ENCODE peak calls at places on chromosomes 2 and 18, in six cellular contexts. Y, Q, U, I, G and T are unnamed samples.

GRCh38 chr2:102313025-102313424 is 1.7 kb downstream of the IL1RL1 start:
- DNase-seq in Y (no peak), Q (no peak), U (peak), I (peak), G (peak), T (no peak)

GRCh38 chr2:206805922-206806607 is 40.7 kb downstream of the FASTKD2 start:
- DNase-seq in Y (no peak), Q (no peak), U (no peak), I (no peak), G (no peak), T (no peak)

GRCh38 chr18:13201315-13201714 is 17.2 kb upstream of the LDLRAD4 start:
- DNase-seq in Y (no peak), Q (no peak), U (no peak), I (no peak), G (no peak), T (no peak)

GRCh38 chr2:130380096-130380934 is 24.5 kb downstream of the PTPN18 start:
- DNase-seq in Y (no peak), Q (no peak), U (peak), I (no peak), G (peak), T (no peak)

GRCh38 chr18:37207343-37207742 is 358.3 kb downstream of the CELF4 start:
- DNase-seq in Y (no peak), Q (no peak), U (no peak), I (no peak), G (no peak), T (no peak)

GRCh38 chr18:76213996-76214395 is 281.0 kb downstream of the ZNF516 start:
- DNase-seq in Y (no peak), Q (no peak), U (no peak), I (no peak), G (no peak), T (no peak)

GRCh38 chr2:128577141-128577930 is 258.7 kb upstream of the HS6ST1 start:
- DNase-seq in Y (no peak), Q (peak), U (no peak), I (no peak), G (no peak), T (no peak)

GRCh38 chr18:3140342-3140741 is 79.4 kb downstream of the MYOM1 start:
- DNase-seq in Y (no peak), Q (no peak), U (no peak), I (no peak), G (no peak), T (no peak)

GRCh38 chr2:217338306-217338916 is 478.5 kb upstream of the TNP1 start:
- DNase-seq in Y (no peak), Q (no peak), U (peak), I (peak), G (peak), T (peak)

GRCh38 chr2:219477815-219478214 is 20.9 kb upstream of the GMPPA start:
- DNase-seq in Y (no peak), Q (no peak), U (no peak), I (no peak), G (no peak), T (no peak)

GRCh38 chr2:44786818-44787214 is 154.7 kb upstream of the SIX3 start:
- DNase-seq in Y (no peak), Q (no peak), U (no peak), I (no peak), G (no peak), T (no peak)

GRCh38 chr2:234881413-234882241 is 70.2 kb upstream of the SH3BP4 start:
- DNase-seq in Y (no peak), Q (peak), U (peak), I (peak), G (peak), T (peak)

GRCh38 chr2:99811544-99811943 is 321.7 kb upstream of the REV1 start:
- DNase-seq in Y (no peak), Q (no peak), U (peak), I (peak), G (peak), T (no peak)

GRCh38 chr2:121699421-121700328 is 37.0 kb downstream of the NIFK start:
- DNase-seq in Y (peak), Q (no peak), U (peak), I (peak), G (peak), T (peak)

GRCh38 chr2:225091336-225091735 is 49.1 kb upstream of the DOCK10 start:
- DNase-seq in Y (no peak), Q (no peak), U (peak), I (peak), G (peak), T (no peak)

GRCh38 chr2:2333076-2333475 is 2.0 kb upstream of the MYT1L start:
- DNase-seq in Y (no peak), Q (peak), U (no peak), I (no peak), G (no peak), T (no peak)

GRCh38 chr2:25587361-25587760 is 86.0 kb downstream of the DTNB start:
- DNase-seq in Y (no peak), Q (peak), U (peak), I (peak), G (peak), T (no peak)

GRCh38 chr2:235324324-235324723 is 169.5 kb upstream of the AGAP1 start:
- DNase-seq in Y (no peak), Q (no peak), U (no peak), I (no peak), G (no peak), T (no peak)

GRCh38 chr2:144886847-144887246 is 366.9 kb upstream of the ZEB2 start:
- DNase-seq in Y (no peak), Q (no peak), U (peak), I (no peak), G (peak), T (no peak)

GRCh38 chr2:175999283-175999819 is 2.7 kb downstream of the LNPK start:
- DNase-seq in Y (no peak), Q (no peak), U (peak), I (no peak), G (no peak), T (no peak)

GRCh38 chr2:210195066-210195852 is 24.1 kb upstream of the KANSL1L start:
- DNase-seq in Y (no peak), Q (no peak), U (peak), I (peak), G (peak), T (peak)

GRCh38 chr2:60867007-60867406 is 14.4 kb upstream of the REL start:
- DNase-seq in Y (no peak), Q (no peak), U (no peak), I (no peak), G (no peak), T (no peak)

GRCh38 chr2:56175779-56176178 is 8.0 kb upstream of the CCDC85A start:
- DNase-seq in Y (no peak), Q (no peak), U (no peak), I (no peak), G (no peak), T (no peak)